ENCODE peak calls at places on chromosome 22, in nine cellular contexts. One of them, this sample, is unnamed.

GRCh38 chr22:29093501-29093921 is 20.7 kb downstream of the KREMEN1 start:
- DNase-seq in HS-5: peak; percentile 81
- DNase-seq in NCI-H774: no peak
- DNase-seq in NCI-H1105: no peak
- DNase-seq in stromal cell of bone marrow: peak; percentile 57
- DNase-seq in right cardiac atrium: peak; percentile 61
- DNase-seq in CD8-positive, alpha-beta memory T cell: no peak
- DNase-seq in activated CD4-positive, CD25-positive, alpha-beta regulatory T cell: no peak
- DNase-seq in fibroblast of the conjunctiva: peak; percentile 57
- DNase-seq in this sample: no peak

GRCh38 chr22:48369789-48370507 is 1457.7 kb downstream of the BRD1 start:
- DNase-seq in HS-5: no peak
- DNase-seq in NCI-H774: no peak
- DNase-seq in NCI-H1105: no peak
- DNase-seq in stromal cell of bone marrow: peak; percentile 2
- DNase-seq in right cardiac atrium: no peak
- DNase-seq in CD8-positive, alpha-beta memory T cell: no peak
- DNase-seq in activated CD4-positive, CD25-positive, alpha-beta regulatory T cell: no peak
- DNase-seq in fibroblast of the conjunctiva: no peak
- DNase-seq in this sample: no peak

GRCh38 chr22:50577987-50578775 is at the start of gene CPT1B:
- DNase-seq in HS-5: no peak
- DNase-seq in NCI-H774: no peak
- DNase-seq in NCI-H1105: no peak
- DNase-seq in stromal cell of bone marrow: no peak
- DNase-seq in right cardiac atrium: peak; percentile 85
- DNase-seq in CD8-positive, alpha-beta memory T cell: no peak
- DNase-seq in activated CD4-positive, CD25-positive, alpha-beta regulatory T cell: no peak
- DNase-seq in fibroblast of the conjunctiva: no peak
- DNase-seq in this sample: peak; percentile 27

GRCh38 chr22:24938741-24939341 is 7.7 kb downstream of the LHFPL7 start:
- DNase-seq in HS-5: no peak
- DNase-seq in NCI-H774: peak; percentile 17
- DNase-seq in NCI-H1105: peak; percentile 25
- DNase-seq in stromal cell of bone marrow: no peak
- DNase-seq in right cardiac atrium: peak; percentile 48
- DNase-seq in CD8-positive, alpha-beta memory T cell: peak; percentile 28
- DNase-seq in activated CD4-positive, CD25-positive, alpha-beta regulatory T cell: no peak
- DNase-seq in fibroblast of the conjunctiva: no peak
- DNase-seq in this sample: peak; percentile 69

GRCh38 chr22:21020802-21021429 is 6.0 kb downstream of the P2RX6 start:
- DNase-seq in HS-5: no peak
- DNase-seq in NCI-H774: peak; percentile 8
- DNase-seq in NCI-H1105: no peak
- DNase-seq in stromal cell of bone marrow: no peak
- DNase-seq in right cardiac atrium: peak; percentile 15
- DNase-seq in CD8-positive, alpha-beta memory T cell: no peak
- DNase-seq in activated CD4-positive, CD25-positive, alpha-beta regulatory T cell: no peak
- DNase-seq in fibroblast of the conjunctiva: no peak
- DNase-seq in this sample: peak; percentile 76

GRCh38 chr22:35749808-35750207 is 32.1 kb downstream of the APOL5 start:
- DNase-seq in HS-5: no peak
- DNase-seq in NCI-H774: no peak
- DNase-seq in NCI-H1105: no peak
- DNase-seq in stromal cell of bone marrow: peak; percentile 76
- DNase-seq in right cardiac atrium: no peak
- DNase-seq in CD8-positive, alpha-beta memory T cell: no peak
- DNase-seq in activated CD4-positive, CD25-positive, alpha-beta regulatory T cell: no peak
- DNase-seq in fibroblast of the conjunctiva: no peak
- DNase-seq in this sample: no peak

GRCh38 chr22:33835196-33835788 is 85.0 kb downstream of the LARGE1 start:
- DNase-seq in HS-5: no peak
- DNase-seq in NCI-H774: no peak
- DNase-seq in NCI-H1105: no peak
- DNase-seq in stromal cell of bone marrow: no peak
- DNase-seq in right cardiac atrium: no peak
- DNase-seq in CD8-positive, alpha-beta memory T cell: no peak
- DNase-seq in activated CD4-positive, CD25-positive, alpha-beta regulatory T cell: no peak
- DNase-seq in fibroblast of the conjunctiva: no peak
- DNase-seq in this sample: peak; percentile 50

GRCh38 chr22:39947488-39948216 is 12.5 kb upstream of the TMA7B start:
- DNase-seq in HS-5: no peak
- DNase-seq in NCI-H774: peak; percentile 33
- DNase-seq in NCI-H1105: no peak
- DNase-seq in stromal cell of bone marrow: no peak
- DNase-seq in right cardiac atrium: no peak
- DNase-seq in CD8-positive, alpha-beta memory T cell: no peak
- DNase-seq in activated CD4-positive, CD25-positive, alpha-beta regulatory T cell: no peak
- DNase-seq in fibroblast of the conjunctiva: no peak
- DNase-seq in this sample: no peak

GRCh38 chr22:36077261-36077660 is 48.6 kb upstream of the RBFOX2 start:
- DNase-seq in HS-5: no peak
- DNase-seq in NCI-H774: no peak
- DNase-seq in NCI-H1105: no peak
- DNase-seq in stromal cell of bone marrow: peak; percentile 89
- DNase-seq in right cardiac atrium: no peak
- DNase-seq in CD8-positive, alpha-beta memory T cell: no peak
- DNase-seq in activated CD4-positive, CD25-positive, alpha-beta regulatory T cell: no peak
- DNase-seq in fibroblast of the conjunctiva: no peak
- DNase-seq in this sample: no peak

GRCh38 chr22:24303007-24303406 is 32.4 kb downstream of the SPECC1L start:
- DNase-seq in HS-5: no peak
- DNase-seq in NCI-H774: no peak
- DNase-seq in NCI-H1105: no peak
- DNase-seq in stromal cell of bone marrow: no peak
- DNase-seq in right cardiac atrium: no peak
- DNase-seq in CD8-positive, alpha-beta memory T cell: no peak
- DNase-seq in activated CD4-positive, CD25-positive, alpha-beta regulatory T cell: no peak
- DNase-seq in fibroblast of the conjunctiva: no peak
- DNase-seq in this sample: no peak

GRCh38 chr22:49570032-49570848 is 257.4 kb downstream of the BRD1 start:
- DNase-seq in HS-5: no peak
- DNase-seq in NCI-H774: no peak
- DNase-seq in NCI-H1105: no peak
- DNase-seq in stromal cell of bone marrow: no peak
- DNase-seq in right cardiac atrium: peak; percentile 28
- DNase-seq in CD8-positive, alpha-beta memory T cell: no peak
- DNase-seq in activated CD4-positive, CD25-positive, alpha-beta regulatory T cell: no peak
- DNase-seq in fibroblast of the conjunctiva: no peak
- DNase-seq in this sample: no peak

GRCh38 chr22:45503816-45504702 is 1.4 kb downstream of the FBLN1 start:
- DNase-seq in HS-5: no peak
- DNase-seq in NCI-H774: no peak
- DNase-seq in NCI-H1105: no peak
- DNase-seq in stromal cell of bone marrow: no peak
- DNase-seq in right cardiac atrium: peak; percentile 74
- DNase-seq in CD8-positive, alpha-beta memory T cell: no peak
- DNase-seq in activated CD4-positive, CD25-positive, alpha-beta regulatory T cell: no peak
- DNase-seq in fibroblast of the conjunctiva: no peak
- DNase-seq in this sample: no peak

GRCh38 chr22:19290400-19291217 is 910 bp downstream of the CLTCL1 start:
- DNase-seq in HS-5: no peak
- DNase-seq in NCI-H774: no peak
- DNase-seq in NCI-H1105: no peak
- DNase-seq in stromal cell of bone marrow: no peak
- DNase-seq in right cardiac atrium: no peak
- DNase-seq in CD8-positive, alpha-beta memory T cell: no peak
- DNase-seq in activated CD4-positive, CD25-positive, alpha-beta regulatory T cell: no peak
- DNase-seq in fibroblast of the conjunctiva: no peak
- DNase-seq in this sample: no peak

GRCh38 chr22:20571531-20572007 is 64.2 kb downstream of the MED15 start:
- DNase-seq in HS-5: no peak
- DNase-seq in NCI-H774: no peak
- DNase-seq in NCI-H1105: no peak
- DNase-seq in stromal cell of bone marrow: no peak
- DNase-seq in right cardiac atrium: peak; percentile 70
- DNase-seq in CD8-positive, alpha-beta memory T cell: peak; percentile 62
- DNase-seq in activated CD4-positive, CD25-positive, alpha-beta regulatory T cell: peak; percentile 51
- DNase-seq in fibroblast of the conjunctiva: no peak
- DNase-seq in this sample: peak; percentile 76

GRCh38 chr22:47452184-47452583 is 689.7 kb downstream of the TBC1D22A start:
- DNase-seq in HS-5: no peak
- DNase-seq in NCI-H774: no peak
- DNase-seq in NCI-H1105: no peak
- DNase-seq in stromal cell of bone marrow: no peak
- DNase-seq in right cardiac atrium: no peak
- DNase-seq in CD8-positive, alpha-beta memory T cell: no peak
- DNase-seq in activated CD4-positive, CD25-positive, alpha-beta regulatory T cell: no peak
- DNase-seq in fibroblast of the conjunctiva: no peak
- DNase-seq in this sample: no peak

GRCh38 chr22:39674536-39674935 is 104.0 kb downstream of the CACNA1I start:
- DNase-seq in HS-5: no peak
- DNase-seq in NCI-H774: no peak
- DNase-seq in NCI-H1105: no peak
- DNase-seq in stromal cell of bone marrow: no peak
- DNase-seq in right cardiac atrium: no peak
- DNase-seq in CD8-positive, alpha-beta memory T cell: no peak
- DNase-seq in activated CD4-positive, CD25-positive, alpha-beta regulatory T cell: no peak
- DNase-seq in fibroblast of the conjunctiva: no peak
- DNase-seq in this sample: no peak

GRCh38 chr22:46612904-46613605 is 7.1 kb upstream of the GRAMD4 start:
- DNase-seq in HS-5: no peak
- DNase-seq in NCI-H774: no peak
- DNase-seq in NCI-H1105: no peak
- DNase-seq in stromal cell of bone marrow: no peak
- DNase-seq in right cardiac atrium: peak; percentile 63
- DNase-seq in CD8-positive, alpha-beta memory T cell: peak; percentile 41
- DNase-seq in activated CD4-positive, CD25-positive, alpha-beta regulatory T cell: no peak
- DNase-seq in fibroblast of the conjunctiva: no peak
- DNase-seq in this sample: no peak

GRCh38 chr22:44979154-44979553 is 30.7 kb downstream of the PHF21B start:
- DNase-seq in HS-5: no peak
- DNase-seq in NCI-H774: no peak
- DNase-seq in NCI-H1105: no peak
- DNase-seq in stromal cell of bone marrow: no peak
- DNase-seq in right cardiac atrium: peak; percentile 21
- DNase-seq in CD8-positive, alpha-beta memory T cell: no peak
- DNase-seq in activated CD4-positive, CD25-positive, alpha-beta regulatory T cell: no peak
- DNase-seq in fibroblast of the conjunctiva: no peak
- DNase-seq in this sample: no peak

GRCh38 chr22:38413085-38414008 is 41.7 kb downstream of the KCNJ4 start:
- DNase-seq in HS-5: no peak
- DNase-seq in NCI-H774: peak; percentile 4
- DNase-seq in NCI-H1105: peak; percentile 56
- DNase-seq in stromal cell of bone marrow: no peak
- DNase-seq in right cardiac atrium: peak; percentile 80
- DNase-seq in CD8-positive, alpha-beta memory T cell: no peak
- DNase-seq in activated CD4-positive, CD25-positive, alpha-beta regulatory T cell: no peak
- DNase-seq in fibroblast of the conjunctiva: no peak
- DNase-seq in this sample: peak; percentile 64

GRCh38 chr22:50236731-50237409 is 8.0 kb downstream of the TUBGCP6 start:
- DNase-seq in HS-5: no peak
- DNase-seq in NCI-H774: no peak
- DNase-seq in NCI-H1105: no peak
- DNase-seq in stromal cell of bone marrow: no peak
- DNase-seq in right cardiac atrium: no peak
- DNase-seq in CD8-positive, alpha-beta memory T cell: no peak
- DNase-seq in activated CD4-positive, CD25-positive, alpha-beta regulatory T cell: no peak
- DNase-seq in fibroblast of the conjunctiva: no peak
- DNase-seq in this sample: peak; percentile 73

GRCh38 chr22:25775501-25775900 is 33.5 kb downstream of the MYO18B start:
- DNase-seq in HS-5: no peak
- DNase-seq in NCI-H774: no peak
- DNase-seq in NCI-H1105: no peak
- DNase-seq in stromal cell of bone marrow: peak; percentile 4
- DNase-seq in right cardiac atrium: no peak
- DNase-seq in CD8-positive, alpha-beta memory T cell: no peak
- DNase-seq in activated CD4-positive, CD25-positive, alpha-beta regulatory T cell: no peak
- DNase-seq in fibroblast of the conjunctiva: no peak
- DNase-seq in this sample: no peak

This sample was measured in D341Med.